ENCODE peak calls at places on chromosomes 4 and X, in four cellular contexts. One of them, this sample, is unnamed.

GRCh38 chr4:5780831-5781480 is 70.0 kb downstream of the EVC start:
- DNase-seq in mammary epithelial cell: no peak
- DNase-seq in pancreas: no peak
- DNase-seq in lower lobe of right lung: no peak
- DNase-seq in this sample: no peak

GRCh38 chrX:20029728-20030127 is 38.9 kb upstream of the BCLAF3 start:
- DNase-seq in pancreas: peak
- DNase-seq in mammary epithelial cell: no peak
- DNase-seq in lower lobe of right lung: no peak
- DNase-seq in this sample: peak

GRCh38 chr4:14879643-14880042 is 122.6 kb upstream of the CPEB2 start:
- DNase-seq in mammary epithelial cell: peak
- DNase-seq in pancreas: no peak
- DNase-seq in lower lobe of right lung: no peak
- DNase-seq in this sample: no peak

GRCh38 chrX:118345045-118345400 is 883 bp upstream of the WDR44 start:
- DNase-seq in mammary epithelial cell: no peak
- DNase-seq in pancreas: no peak
- DNase-seq in lower lobe of right lung: no peak
- DNase-seq in this sample: no peak

GRCh38 chr4:89914609-89915008 is 20.0 kb downstream of the MMRN1 start:
- DNase-seq in mammary epithelial cell: no peak
- DNase-seq in pancreas: no peak
- DNase-seq in lower lobe of right lung: no peak
- DNase-seq in this sample: no peak

GRCh38 chr4:111961806-111962205 is 183.4 kb upstream of the FAM241A start:
- DNase-seq in pancreas: no peak
- DNase-seq in lower lobe of right lung: no peak
- DNase-seq in mammary epithelial cell: peak
- DNase-seq in this sample: no peak

GRCh38 chr4:150126880-150127236 is 48.6 kb downstream of the DCLK2 start:
- DNase-seq in mammary epithelial cell: peak
- DNase-seq in lower lobe of right lung: no peak
- DNase-seq in pancreas: no peak
- DNase-seq in this sample: no peak

GRCh38 chr4:164931551-164932324 is 45.7 kb downstream of the TRIM61 start:
- DNase-seq in mammary epithelial cell: peak
- DNase-seq in lower lobe of right lung: no peak
- DNase-seq in pancreas: no peak
- DNase-seq in this sample: no peak

GRCh38 chrX:44422631-44423030 is 79.2 kb upstream of the EFHC2 start:
- DNase-seq in lower lobe of right lung: no peak
- DNase-seq in pancreas: no peak
- DNase-seq in mammary epithelial cell: no peak
- DNase-seq in this sample: no peak

GRCh38 chr4:98566491-98567008 is 91.9 kb downstream of the TSPAN5 start:
- DNase-seq in lower lobe of right lung: no peak
- DNase-seq in pancreas: no peak
- DNase-seq in mammary epithelial cell: no peak
- DNase-seq in this sample: no peak

GRCh38 chrX:8919801-8920200 is 114.1 kb downstream of the FAM9B start:
- DNase-seq in pancreas: no peak
- DNase-seq in mammary epithelial cell: no peak
- DNase-seq in lower lobe of right lung: no peak
- DNase-seq in this sample: no peak

GRCh38 chr4:176238157-176238608 is 30.8 kb downstream of the ASB5 start:
- DNase-seq in lower lobe of right lung: no peak
- DNase-seq in mammary epithelial cell: no peak
- DNase-seq in pancreas: no peak
- DNase-seq in this sample: no peak

GRCh38 chr4:137156807-137157206 is 375.5 kb downstream of the PCDH18 start:
- DNase-seq in pancreas: no peak
- DNase-seq in lower lobe of right lung: no peak
- DNase-seq in mammary epithelial cell: no peak
- DNase-seq in this sample: no peak

GRCh38 chrX:20263474-20263873 is 3.2 kb downstream of the RPS6KA3 start:
- DNase-seq in lower lobe of right lung: no peak
- DNase-seq in pancreas: no peak
- DNase-seq in mammary epithelial cell: peak
- DNase-seq in this sample: no peak

GRCh38 chr4:121764702-121765367 is at the start of gene SMIM43:
- DNase-seq in mammary epithelial cell: peak
- DNase-seq in pancreas: no peak
- DNase-seq in lower lobe of right lung: peak
- DNase-seq in this sample: peak

GRCh38 chr4:121760205-121760604 is 4.8 kb downstream of the SMIM43 start:
- DNase-seq in pancreas: no peak
- DNase-seq in mammary epithelial cell: no peak
- DNase-seq in lower lobe of right lung: no peak
- DNase-seq in this sample: no peak

GRCh38 chr4:121764303-121764701 is 662 bp downstream of the SMIM43 start:
- DNase-seq in lower lobe of right lung: no peak
- DNase-seq in pancreas: no peak
- DNase-seq in mammary epithelial cell: no peak
- DNase-seq in this sample: no peak

DNA sequence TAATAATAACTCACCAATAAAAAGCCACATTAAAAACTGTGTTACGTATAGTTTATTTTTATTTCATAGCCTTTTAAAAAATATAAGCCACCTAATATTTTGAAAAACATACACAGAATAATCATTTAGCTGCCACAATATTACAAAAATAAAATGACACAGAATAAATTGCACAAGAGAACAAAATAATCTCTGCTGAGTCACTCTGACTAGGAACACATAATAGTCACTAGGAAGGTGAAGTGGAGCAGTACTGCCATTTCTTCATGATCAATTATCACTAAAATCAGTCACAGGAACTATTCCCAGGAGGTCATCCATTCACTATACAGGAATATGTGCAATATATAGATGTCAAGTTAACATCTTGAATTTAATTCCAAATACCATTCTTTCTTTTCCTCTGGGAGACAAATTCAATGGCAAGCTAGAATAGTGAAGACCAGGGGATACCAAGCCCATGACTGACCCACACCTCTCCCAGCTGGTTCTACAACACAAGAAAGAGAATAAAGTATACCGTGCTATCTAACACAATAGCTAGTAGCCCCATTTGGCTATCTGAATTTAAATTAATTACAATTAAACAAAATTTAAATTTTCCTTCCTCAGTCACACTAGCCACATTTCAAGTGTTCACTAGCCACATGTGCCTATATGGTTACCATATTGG is 5.9 kb downstream of the SMIM43 start:
- DNase-seq in lower lobe of right lung: no peak
- DNase-seq in mammary epithelial cell: peak
- DNase-seq in pancreas: no peak
- DNase-seq in this sample: no peak
- H3K27ac ChIP-seq in lower lobe of right lung: no peak
- H3K27ac ChIP-seq in mammary epithelial cell: no peak
- H3K27ac ChIP-seq in pancreas: no peak
- H3K27ac ChIP-seq in this sample: no peak

DNA sequence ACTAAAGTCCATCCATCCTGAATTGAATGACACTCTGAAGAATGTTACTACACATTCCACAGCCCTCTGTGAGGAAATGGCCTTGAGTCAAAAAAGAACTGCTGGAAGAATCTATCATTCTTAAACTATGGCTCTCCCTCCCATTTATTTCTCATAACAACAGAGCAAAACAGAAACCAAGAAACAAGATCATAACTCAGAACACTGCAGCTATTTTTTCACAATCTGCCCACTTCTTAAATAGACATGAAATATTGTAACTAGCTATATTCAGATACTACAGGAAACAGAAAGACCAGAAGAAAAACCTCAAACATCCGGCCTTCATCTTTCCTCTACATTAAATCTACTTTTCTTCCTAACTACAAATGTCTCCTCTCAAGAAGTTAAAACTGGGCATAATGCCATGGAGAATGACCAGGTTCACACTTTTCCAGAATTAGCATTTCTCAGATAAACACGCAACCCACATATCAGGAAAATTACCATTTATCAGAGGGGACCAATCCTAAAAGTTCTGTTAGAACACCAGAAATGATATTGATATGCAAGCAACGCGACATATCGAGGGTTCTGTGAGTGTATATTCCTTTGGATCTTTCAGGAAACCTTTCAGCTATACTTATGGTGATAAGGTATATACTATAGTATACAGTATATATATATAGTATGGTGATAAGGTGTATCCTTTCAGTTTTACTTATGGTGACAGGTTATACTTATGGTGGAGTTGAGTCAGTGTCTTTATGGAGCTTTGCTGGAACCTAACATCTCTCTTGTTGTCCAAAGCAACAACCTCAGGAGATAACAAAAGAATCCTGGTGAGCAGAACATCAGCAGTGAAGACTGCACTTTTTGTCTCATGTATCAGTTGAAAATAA is 60.4 kb upstream of the IRF2 start:
- DNase-seq in mammary epithelial cell: peak
- DNase-seq in pancreas: no peak
- DNase-seq in lower lobe of right lung: no peak
- DNase-seq in this sample: no peak
- H3K27ac ChIP-seq in mammary epithelial cell: peak
- H3K27ac ChIP-seq in pancreas: no peak
- H3K27ac ChIP-seq in lower lobe of right lung: peak
- H3K27ac ChIP-seq in this sample: peak

GRCh38 chr4:118760493-118760892 is 75.3 kb downstream of the METTL14 start:
- DNase-seq in lower lobe of right lung: no peak
- DNase-seq in mammary epithelial cell: no peak
- DNase-seq in pancreas: no peak
- DNase-seq in this sample: no peak
- H3K27ac ChIP-seq in lower lobe of right lung: no peak
- H3K27ac ChIP-seq in mammary epithelial cell: no peak
- H3K27ac ChIP-seq in pancreas: no peak
- H3K27ac ChIP-seq in this sample: peak

GRCh38 chr4:40953253-40954118 is 203.7 kb downstream of the NSUN7 start:
- DNase-seq in lower lobe of right lung: no peak
- DNase-seq in pancreas: no peak
- DNase-seq in mammary epithelial cell: no peak
- DNase-seq in this sample: no peak
- H3K27ac ChIP-seq in lower lobe of right lung: peak
- H3K27ac ChIP-seq in pancreas: no peak
- H3K27ac ChIP-seq in mammary epithelial cell: no peak
- H3K27ac ChIP-seq in this sample: peak

DNA sequence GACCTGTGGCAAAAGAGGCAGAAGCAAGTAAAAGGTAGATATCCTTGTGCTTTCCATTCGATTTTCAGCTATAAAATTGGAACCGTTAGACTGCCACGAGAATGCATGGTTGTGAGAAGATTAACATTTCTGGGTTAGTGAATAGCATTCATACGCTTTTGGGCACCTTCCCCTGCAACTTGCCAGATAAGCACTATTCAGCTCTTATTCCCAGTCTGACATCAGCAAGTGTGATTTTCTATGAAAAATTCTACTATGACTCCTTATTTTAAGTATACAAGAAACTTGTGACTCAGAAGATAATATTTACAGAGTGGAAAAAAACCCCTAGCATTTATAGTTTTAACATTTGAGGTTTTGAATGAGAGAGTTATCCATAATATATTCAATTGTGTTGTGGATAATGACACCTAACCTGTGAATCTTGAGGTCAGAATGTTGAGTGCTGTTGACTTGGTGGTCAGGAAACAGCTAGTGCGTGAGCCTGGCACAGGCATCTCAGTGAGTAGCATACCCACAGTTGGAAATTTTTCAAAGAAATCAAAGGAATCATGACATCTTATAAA is 3.9 kb downstream of the FGB start:
- DNase-seq in mammary epithelial cell: peak
- DNase-seq in pancreas: no peak
- DNase-seq in lower lobe of right lung: no peak
- DNase-seq in this sample: no peak
- H3K27ac ChIP-seq in mammary epithelial cell: no peak
- H3K27ac ChIP-seq in pancreas: no peak
- H3K27ac ChIP-seq in lower lobe of right lung: no peak
- H3K27ac ChIP-seq in this sample: no peak

DNA sequence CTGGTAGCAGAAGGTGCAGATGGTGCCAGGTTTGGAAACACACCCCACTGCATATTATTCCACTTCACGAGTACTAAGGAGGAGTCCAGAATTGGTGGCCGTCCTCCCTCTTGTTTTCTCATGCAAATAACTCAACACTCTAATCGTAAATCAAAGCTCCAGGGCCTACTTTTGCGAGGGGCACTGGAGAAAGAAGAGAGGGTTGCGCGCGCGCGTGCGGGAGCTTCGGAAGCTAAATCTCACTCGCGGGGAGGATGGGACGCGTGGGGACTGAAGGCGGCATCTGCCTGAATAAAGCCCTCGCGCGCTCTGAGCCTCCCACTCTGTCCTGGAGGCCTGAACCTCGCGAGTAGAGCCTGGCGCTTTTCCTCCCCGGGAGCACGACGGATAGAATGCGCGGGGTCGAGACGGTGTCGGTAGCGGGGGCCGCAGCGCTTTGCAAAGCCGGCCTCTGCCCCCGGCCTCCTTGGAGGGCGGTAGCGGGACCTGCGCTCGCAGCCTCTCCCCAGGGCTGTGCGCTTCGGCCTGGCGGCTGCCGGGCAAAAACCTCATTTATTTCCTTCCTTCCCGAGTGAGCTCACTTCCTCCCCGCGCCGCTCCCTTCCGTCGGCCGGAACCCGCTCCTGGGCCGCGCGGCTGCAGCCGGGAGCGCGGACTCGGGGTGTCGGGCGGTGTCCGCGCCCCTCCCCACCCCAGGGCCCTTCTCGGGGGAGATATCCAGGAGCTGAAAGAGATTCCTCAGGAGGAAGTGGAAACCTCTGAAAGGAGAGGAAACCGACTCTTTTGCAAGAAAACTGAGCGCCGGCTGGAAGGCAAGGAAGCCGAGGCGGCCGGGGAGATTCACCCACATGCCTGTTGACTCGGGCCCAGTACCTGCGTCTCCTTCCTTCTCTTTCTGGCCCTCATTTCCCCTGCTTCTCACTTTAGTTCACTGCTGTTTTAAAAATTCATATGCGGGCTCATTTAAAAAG is 20.7 kb downstream of the HAND2 start:
- DNase-seq in lower lobe of right lung: no peak
- DNase-seq in pancreas: no peak
- DNase-seq in mammary epithelial cell: no peak
- DNase-seq in this sample: no peak
- H3K27ac ChIP-seq in lower lobe of right lung: no peak
- H3K27ac ChIP-seq in pancreas: no peak
- H3K27ac ChIP-seq in mammary epithelial cell: no peak
- H3K27ac ChIP-seq in this sample: no peak

GRCh38 chr4:133156096-133156495 is 7.0 kb downstream of the PCDH10 start:
- DNase-seq in pancreas: no peak
- DNase-seq in lower lobe of right lung: no peak
- DNase-seq in mammary epithelial cell: no peak
- DNase-seq in this sample: no peak

GRCh38 chr4:133160853-133161252 is 11.8 kb downstream of the PCDH10 start:
- DNase-seq in lower lobe of right lung: no peak
- DNase-seq in pancreas: no peak
- DNase-seq in mammary epithelial cell: no peak
- DNase-seq in this sample: no peak

GRCh38 chr4:133154725-133155124 is 5.6 kb downstream of the PCDH10 start:
- DNase-seq in mammary epithelial cell: no peak
- DNase-seq in lower lobe of right lung: no peak
- DNase-seq in pancreas: no peak
- DNase-seq in this sample: peak

GRCh38 chr4:133156556-133156955 is 7.5 kb downstream of the PCDH10 start:
- DNase-seq in pancreas: no peak
- DNase-seq in lower lobe of right lung: no peak
- DNase-seq in mammary epithelial cell: no peak
- DNase-seq in this sample: no peak

GRCh38 chr4:133157460-133158160 is 8.5 kb downstream of the PCDH10 start:
- DNase-seq in lower lobe of right lung: no peak
- DNase-seq in pancreas: no peak
- DNase-seq in mammary epithelial cell: no peak
- DNase-seq in this sample: no peak
- H3K27ac ChIP-seq in lower lobe of right lung: no peak
- H3K27ac ChIP-seq in pancreas: no peak
- H3K27ac ChIP-seq in mammary epithelial cell: no peak
- H3K27ac ChIP-seq in this sample: no peak